ENCODE peak calls at places on chromosomes 16 and 17, in six cellular contexts. U is choroid plexus epithelial cell, F is Calu3, O is WERI-Rb-1, E is foreskin fibroblast, T is cardiac muscle cell. J is an unnamed sample.

GRCh38 chr16:16162591-16162990 is 60.7 kb downstream of the ABCC6 start:
- DNase-seq in U (no peak), F (no peak), O (no peak), E (no peak), T (no peak), J (no peak)

GRCh38 chr16:81623365-81624102 is 155.6 kb upstream of the PLCG2 start:
- DNase-seq in U (peak; percentile 73), F (peak; percentile 66), O (no peak), E (peak; percentile 76), T (peak; percentile 61), J (no peak)

GRCh38 chr17:27466748-27467375 is 10.6 kb downstream of the KSR1 start:
- DNase-seq in U (no peak), F (no peak), O (no peak), E (no peak), T (no peak), J (no peak)

GRCh38 chr16:74936902-74937560 is 47.9 kb downstream of the WDR59 start:
- DNase-seq in U (peak; percentile 95), F (no peak), O (no peak), E (peak; percentile 68), T (no peak), J (no peak)

GRCh38 chr16:77158293-77158692 is 32.7 kb upstream of the MON1B start:
- DNase-seq in U (no peak), F (no peak), O (no peak), E (no peak), T (no peak), J (no peak)

GRCh38 chr16:62041401-62041800 is 5.2 kb upstream of the CDH8 start:
- DNase-seq in U (peak; percentile 66), F (peak; percentile 3), O (no peak), E (no peak), T (peak; percentile 73), J (no peak)

GRCh38 chr17:49132699-49133364 is at the start of gene B4GALNT2:
- DNase-seq in U (no peak), F (peak; percentile 60), O (no peak), E (peak; percentile 43), T (peak; percentile 49), J (no peak)

GRCh38 chr17:76427457-76428231 is 25.3 kb downstream of the UBE2O start:
- DNase-seq in U (peak; percentile 63), F (no peak), O (no peak), E (peak; percentile 72), T (no peak), J (no peak)

GRCh38 chr17:50141026-50141749 is 9.3 kb downstream of the PPP1R9B start:
- DNase-seq in U (no peak), F (no peak), O (no peak), E (no peak), T (no peak), J (no peak)

GRCh38 chr17:73349138-73349537 is 37.3 kb upstream of the CDC42EP4 start:
- DNase-seq in U (peak; percentile 34), F (no peak), O (peak; percentile 47), E (peak; percentile 48), T (no peak), J (no peak)

GRCh38 chr16:3112881-3113574 is 642 bp downstream of the ZNF205 start:
- DNase-seq in U (peak; percentile 42), F (no peak), O (peak; percentile 25), E (peak; percentile 38), T (no peak), J (no peak)

GRCh38 chr17:41413353-41413752 is 11.0 kb downstream of the KRT37 start:
- DNase-seq in U (peak; percentile 13), F (no peak), O (no peak), E (no peak), T (no peak), J (no peak)

GRCh38 chr17:27654136-27654535 is 23.1 kb downstream of the LGALS9 start:
- DNase-seq in U (no peak), F (no peak), O (no peak), E (no peak), T (no peak), J (no peak)

GRCh38 chr16:12569061-12569460 is 234.6 kb downstream of the CPPED1 start:
- DNase-seq in U (no peak), F (no peak), O (no peak), E (no peak), T (no peak), J (no peak)

GRCh38 chr16:24789881-24790280 is 55.9 kb upstream of the SLC5A11 start:
- DNase-seq in U (no peak), F (no peak), O (no peak), E (no peak), T (no peak), J (no peak)

GRCh38 chr17:80629298-80630028 is 84.8 kb downstream of the RPTOR start:
- DNase-seq in U (no peak), F (no peak), O (no peak), E (no peak), T (no peak), J (no peak)

GRCh38 chr17:67499673-67500072 is 122.6 kb downstream of the PITPNC1 start:
- DNase-seq in U (no peak), F (no peak), O (no peak), E (no peak), T (no peak), J (no peak)

GRCh38 chr16:66988197-66988788 is at the start of gene CES4A:
- DNase-seq in U (peak; percentile 61), F (no peak), O (peak; percentile 68), E (peak; percentile 83), T (no peak), J (no peak)

GRCh38 chr17:35775039-35775438 is 14.4 kb downstream of the C17orf50 start:
- DNase-seq in U (no peak), F (no peak), O (no peak), E (no peak), T (no peak), J (no peak)

GRCh38 chr16:81625544-81626152 is 153.4 kb upstream of the PLCG2 start:
- DNase-seq in U (no peak), F (peak; percentile 65), O (no peak), E (peak; percentile 52), T (no peak), J (no peak)

GRCh38 chr16:71853413-71853812 is 7.6 kb downstream of the ATXN1L start:
- DNase-seq in U (no peak), F (no peak), O (no peak), E (no peak), T (no peak), J (no peak)

GRCh38 chr17:6569391-6570302 is 13.3 kb upstream of the PITPNM3 start:
- DNase-seq in U (peak; percentile 26), F (no peak), O (no peak), E (no peak), T (no peak), J (no peak)

GRCh38 chr17:41010421-41010820 is 1.5 kb upstream of the KRTAP3-1 start:
- DNase-seq in U (no peak), F (no peak), O (no peak), E (no peak), T (no peak), J (no peak)

GRCh38 chr17:68089881-68090280 is 54.3 kb downstream of the KPNA2 start:
- DNase-seq in U (no peak), F (peak; percentile 73), O (no peak), E (peak; percentile 39), T (no peak), J (no peak)

GRCh38 chr16:31696968-31697743 is 169.5 kb downstream of the AHSP start:
- DNase-seq in U (peak; percentile 81), F (no peak), O (no peak), E (peak; percentile 72), T (peak; percentile 34), J (no peak)

GRCh38 chr16:84044108-84044488 is 1.5 kb upstream of the SLC38A8 start:
- DNase-seq in U (peak; percentile 47), F (peak; percentile 42), O (peak; percentile 38), E (peak; percentile 59), T (peak; percentile 51), J (no peak)
- TF ChIP-seq CTCF in U (peak; percentile 54), F (peak; percentile 57), O (peak; percentile 60), E (peak; percentile 37), T (peak; percentile 40), J (no peak)

GRCh38 chr17:14302421-14303099 is 1.7 kb downstream of the HS3ST3B1 start:
- DNase-seq in U (peak; percentile 90), F (peak; percentile 82), O (peak; percentile 76), E (peak; percentile 96), T (peak; percentile 94), J (no peak)
- TF ChIP-seq CTCF in U (peak; percentile 62), F (peak; percentile 88), O (peak; percentile 80), E (peak; percentile 61), T (peak; percentile 73), J (peak; percentile 58)

DNA sequence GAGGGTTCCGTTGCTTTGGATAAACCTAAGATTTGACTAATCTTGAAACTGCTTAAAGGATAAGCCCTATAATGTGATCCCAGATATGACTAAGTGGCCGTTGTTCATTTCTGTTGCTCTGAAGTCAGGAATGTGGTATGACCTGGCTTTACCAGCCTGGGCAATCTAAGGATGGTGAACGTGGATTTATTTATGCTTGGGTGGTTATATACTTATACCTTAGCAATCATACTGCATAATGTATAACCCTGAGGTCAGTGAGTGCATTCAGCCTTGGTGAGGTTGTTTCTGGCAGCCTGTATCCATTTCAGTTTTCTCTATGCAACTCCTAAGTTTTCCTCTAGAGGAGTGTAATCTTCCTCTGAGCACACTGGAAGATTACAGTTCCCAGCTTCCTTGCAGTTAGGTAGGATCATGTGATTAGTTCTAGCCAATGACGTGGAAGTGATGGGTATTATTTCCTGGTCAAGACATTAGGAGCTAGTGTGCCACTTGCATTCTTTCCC is 41.9 kb downstream of the FTO start:
- DNase-seq in U (no peak), F (peak; percentile 43), O (no peak), E (peak; percentile 55), T (no peak), J (no peak)
- TF ChIP-seq CTCF in U (peak; percentile 29), F (no peak), O (no peak), E (no peak), T (peak; percentile 10), J (no peak)

DNA sequence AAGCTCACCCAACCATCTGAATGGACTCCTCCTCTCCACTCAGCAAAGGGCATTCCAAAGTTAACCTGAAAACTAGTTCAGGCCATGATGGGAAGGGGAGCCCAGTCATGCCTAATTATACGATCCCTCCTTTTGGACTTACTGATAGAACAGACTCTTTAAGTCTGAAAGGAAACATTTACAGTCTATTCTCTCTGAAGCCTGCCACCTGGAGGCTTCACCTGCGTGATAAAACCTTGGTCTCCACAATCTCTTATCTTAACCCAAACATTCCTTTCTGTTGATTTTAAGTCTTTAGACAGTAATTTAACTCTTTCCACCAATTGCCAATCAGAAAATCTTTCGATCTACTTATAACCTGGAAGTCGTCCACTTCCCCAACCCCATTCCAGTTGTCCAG is 9.0 kb upstream of the MPP2 start:
- DNase-seq in U (no peak), F (no peak), O (no peak), E (no peak), T (no peak), J (no peak)
- TF ChIP-seq CTCF in U (no peak), F (no peak), O (no peak), E (no peak), T (no peak), J (no peak)

GRCh38 chr16:53100131-53100748 is 45.4 kb downstream of the CHD9 start:
- DNase-seq in U (no peak), F (no peak), O (no peak), E (no peak), T (no peak), J (no peak)
- TF ChIP-seq CTCF in U (no peak), F (no peak), O (no peak), E (no peak), T (no peak), J (no peak)